ENCODE peak calls at places on chromosome 16, in seven cellular contexts. D is epithelial cell of esophagus, E is GM23248, Y is upper lobe of left lung, O is AG10803, F is neural progenitor cell, B is WERI-Rb-1. A is an unnamed sample.

GRCh38 chr16:35011-35775 is 18.2 kb downstream of the POLR3K start:
- DNase-seq in D (peak), E (no peak), Y (peak), O (no peak), F (no peak), B (no peak), A (no peak)

GRCh38 chr16:75452464-75453190 is 11.9 kb downstream of the TMEM170A start:
- DNase-seq in D (no peak), E (no peak), Y (no peak), O (no peak), F (no peak), B (no peak), A (no peak)

GRCh38 chr16:70295634-70296033 is 3.4 kb upstream of the DDX19B start:
- DNase-seq in D (no peak), E (no peak), Y (no peak), O (no peak), F (no peak), B (no peak), A (no peak)

GRCh38 chr16:7548796-7549318 is 216.2 kb downstream of the RBFOX1 start:
- DNase-seq in D (no peak), E (no peak), Y (no peak), O (no peak), F (no peak), B (no peak), A (no peak)

GRCh38 chr16:70569752-70570151 is 46.1 kb downstream of the SF3B3 start:
- DNase-seq in D (no peak), E (no peak), Y (no peak), O (no peak), F (no peak), B (no peak), A (no peak)

GRCh38 chr16:86924537-86924936 is 346.2 kb downstream of the FOXL1 start:
- DNase-seq in D (peak), E (peak), Y (no peak), O (peak), F (no peak), B (no peak), A (no peak)

GRCh38 chr16:82603784-82604411 is 22.9 kb upstream of the CDH13 start:
- DNase-seq in D (peak), E (peak), Y (no peak), O (peak), F (peak), B (peak), A (peak)

GRCh38 chr16:65054457-65054856 is 67.4 kb downstream of the CDH11 start:
- DNase-seq in D (no peak), E (no peak), Y (no peak), O (peak), F (no peak), B (no peak), A (no peak)

GRCh38 chr16:8861563-8862308 is 7.1 kb downstream of the CARHSP1 start:
- DNase-seq in D (no peak), E (peak), Y (no peak), O (no peak), F (no peak), B (no peak), A (peak)

GRCh38 chr16:23959801-23960072 is 124.0 kb downstream of the PRKCB start:
- DNase-seq in D (no peak), E (no peak), Y (no peak), O (no peak), F (no peak), B (no peak), A (no peak)

GRCh38 chr16:23960081-23960499 is 124.3 kb downstream of the PRKCB start:
- DNase-seq in D (no peak), E (no peak), Y (no peak), O (no peak), F (no peak), B (no peak), A (no peak)

GRCh38 chr16:23962001-23962400 is 126.2 kb downstream of the PRKCB start:
- DNase-seq in D (no peak), E (no peak), Y (no peak), O (no peak), F (no peak), B (no peak), A (no peak)

GRCh38 chr16:23957287-23957686 is 121.5 kb downstream of the PRKCB start:
- DNase-seq in D (no peak), E (no peak), Y (no peak), O (no peak), F (no peak), B (no peak), A (no peak)

DNA sequence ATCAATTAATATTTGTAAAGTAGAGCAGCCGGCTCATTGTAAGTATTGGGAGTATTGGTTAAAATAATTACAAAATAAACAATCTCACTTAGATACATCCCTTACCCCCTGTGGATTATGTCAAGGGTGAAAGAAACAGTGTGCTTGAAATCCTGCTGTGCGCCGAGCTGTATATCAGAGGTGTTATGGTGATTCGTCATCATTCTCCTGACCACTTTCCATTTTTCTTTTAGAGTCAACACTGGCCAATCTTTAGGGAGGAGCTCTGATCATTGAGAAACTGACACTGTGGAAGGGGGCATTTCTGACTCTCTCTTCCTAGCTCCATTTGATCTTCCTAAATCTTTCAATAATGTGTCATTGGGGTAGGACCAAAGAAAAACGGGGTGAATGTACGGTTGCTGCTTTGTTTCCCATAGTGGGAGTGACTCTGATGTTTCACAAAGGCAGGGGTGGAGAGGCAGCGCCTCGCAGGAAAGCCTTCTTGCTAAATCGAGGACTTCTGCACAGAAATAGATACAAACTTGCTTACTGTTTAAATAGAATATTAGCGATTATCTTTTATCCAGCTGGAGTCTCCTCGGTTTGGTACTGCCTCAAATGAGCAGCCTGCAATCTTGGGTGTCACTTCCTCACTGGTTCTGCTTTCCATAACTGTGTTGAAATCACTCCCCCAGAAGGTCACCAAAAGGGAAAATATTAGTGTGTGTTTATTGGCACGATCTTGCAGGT is 123.5 kb downstream of the PRKCB start:
- DNase-seq in D (no peak), E (no peak), Y (no peak), O (no peak), F (no peak), B (no peak), A (no peak)
- H3K4me3 ChIP-seq in D (no peak), E (no peak), Y (no peak), O (no peak), F (no peak), B (no peak), A (no peak)

DNA sequence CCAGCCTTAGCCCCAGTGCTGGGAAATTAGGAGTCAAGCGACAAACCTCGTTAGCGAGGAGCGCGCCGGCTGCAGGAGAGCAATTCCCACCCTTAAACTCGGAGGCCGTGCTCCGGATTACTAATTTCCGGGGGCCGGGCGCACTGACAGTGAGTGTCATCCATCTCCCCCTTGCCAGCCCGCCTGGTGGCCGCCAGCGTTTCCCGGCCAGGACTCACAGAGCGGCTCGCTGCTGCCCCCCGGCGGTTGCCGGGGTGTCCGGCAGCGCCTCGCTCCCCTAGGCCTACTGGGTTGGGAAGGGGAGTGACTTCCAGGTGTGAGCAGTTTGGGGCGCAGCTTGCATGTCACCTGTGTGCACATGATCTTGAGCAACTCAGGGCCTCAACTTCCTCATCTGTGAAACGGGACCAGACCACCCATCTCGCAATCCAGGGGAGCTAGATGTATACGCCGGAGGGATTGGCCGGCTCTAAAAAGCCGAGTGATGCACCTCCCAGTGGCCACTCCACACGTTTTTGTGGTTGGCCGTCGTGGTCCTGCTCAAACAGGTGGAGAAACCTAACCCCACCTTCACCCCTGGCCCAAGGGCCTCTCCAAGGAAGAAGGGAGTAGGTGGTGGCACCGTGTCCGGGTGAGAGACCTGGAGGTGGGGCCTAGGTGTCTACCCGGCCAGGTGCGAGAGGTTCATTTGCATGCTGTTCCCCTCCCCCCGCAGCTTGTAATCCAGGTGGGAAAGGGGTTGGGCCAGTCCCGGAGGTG is 2.5 kb upstream of the GSE1 start:
- DNase-seq in D (peak), E (peak), Y (peak), O (peak), F (peak), B (peak), A (peak)
- H3K4me3 ChIP-seq in D (peak), E (peak), Y (peak), O (peak), F (peak), B (peak), A (peak)

DNA sequence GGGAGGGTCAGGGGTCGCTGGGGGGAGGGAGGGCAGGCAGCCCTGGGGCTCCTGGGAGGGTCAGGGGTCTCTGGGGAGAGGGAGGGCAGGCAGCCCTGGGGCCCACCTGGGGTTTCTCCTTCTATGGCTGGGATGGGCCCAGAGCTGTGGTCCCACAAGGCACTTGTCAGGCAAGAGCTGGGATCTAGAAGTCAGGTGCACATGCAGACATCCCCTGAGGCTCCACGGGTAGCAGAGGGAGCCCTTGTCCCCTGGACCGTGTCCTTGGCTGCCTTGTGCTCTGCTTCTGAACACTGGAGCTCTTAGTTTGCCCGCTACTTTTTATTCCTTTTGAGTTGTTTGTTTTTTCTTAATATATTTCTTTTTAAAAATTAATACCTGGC is 1.8 kb downstream of the TUBB3 start:
- DNase-seq in D (no peak), E (peak), Y (no peak), O (no peak), F (no peak), B (no peak), A (no peak)
- H3K4me3 ChIP-seq in D (no peak), E (peak), Y (no peak), O (peak), F (peak), B (peak), A (no peak)

GRCh38 chr16:2458887-2459646 is 842 bp upstream of the TEDC2 start:
- DNase-seq in D (no peak), E (no peak), Y (no peak), O (no peak), F (no peak), B (peak), A (peak)
- H3K4me3 ChIP-seq in D (peak), E (peak), Y (peak), O (peak), F (peak), B (peak), A (peak)

DNA sequence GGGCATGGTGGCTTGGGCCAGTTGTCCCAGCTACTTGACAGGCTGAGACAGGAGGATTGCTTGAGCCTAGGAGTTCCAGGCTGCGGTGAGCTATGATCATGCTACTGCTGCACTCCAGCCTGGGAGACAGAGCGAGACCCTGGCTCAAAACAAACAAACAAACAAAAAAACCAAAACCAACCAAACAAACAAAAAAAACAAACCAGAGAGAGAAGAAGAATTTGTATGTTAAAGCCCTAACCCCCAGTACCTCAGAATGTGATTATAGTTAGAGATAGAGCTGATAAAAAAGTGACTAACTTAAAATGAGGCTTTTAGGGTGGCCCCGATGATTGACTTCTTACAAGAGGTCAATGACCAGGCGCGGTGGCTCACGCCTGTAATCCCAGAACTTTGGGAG is 1.7 kb upstream of the MMP25 start:
- DNase-seq in D (no peak), E (no peak), Y (no peak), O (no peak), F (no peak), B (no peak), A (no peak)
- H3K4me3 ChIP-seq in D (no peak), E (no peak), Y (peak), O (no peak), F (no peak), B (no peak), A (no peak)